ENCODE peak calls at places on chromosome 14, in five cellular contexts. One of them, this sample, is unnamed.

GRCh38 chr14:34425095-34425851 is 36.8 kb downstream of the SPTSSA start:
- DNase-seq in NCI-H774: no peak
- DNase-seq in myocyte: no peak
- DNase-seq in activated CD4-positive, alpha-beta T cell treated with anti-CD3 and anti-CD28 coated beads, Interleukin-2, amount 10 ng/mL, durations not matched to agents 7 days and 5 days: no peak
- DNase-seq in stimulated activated CD4-positive, alpha-beta T cell treated with anti-CD3 and anti-CD28 coated beads, Interleukin-1b, Interleukin-23, amount 100 ng/mL, for 24 hours: no peak
- DNase-seq in this sample: no peak

GRCh38 chr14:97723834-97724770 is 926.9 kb downstream of the VRK1 start:
- DNase-seq in NCI-H774: no peak
- DNase-seq in stimulated activated CD4-positive, alpha-beta T cell treated with anti-CD3 and anti-CD28 coated beads, Interleukin-1b, Interleukin-23, amount 100 ng/mL, for 24 hours: no peak
- DNase-seq in myocyte: no peak
- DNase-seq in activated CD4-positive, alpha-beta T cell treated with anti-CD3 and anti-CD28 coated beads, Interleukin-2, amount 10 ng/mL, durations not matched to agents 7 days and 5 days: peak
- DNase-seq in this sample: no peak

GRCh38 chr14:63308723-63309317 is 9.9 kb downstream of the GPHB5 start:
- DNase-seq in NCI-H774: no peak
- DNase-seq in stimulated activated CD4-positive, alpha-beta T cell treated with anti-CD3 and anti-CD28 coated beads, Interleukin-1b, Interleukin-23, amount 100 ng/mL, for 24 hours: no peak
- DNase-seq in activated CD4-positive, alpha-beta T cell treated with anti-CD3 and anti-CD28 coated beads, Interleukin-2, amount 10 ng/mL, durations not matched to agents 7 days and 5 days: no peak
- DNase-seq in myocyte: no peak
- DNase-seq in this sample: no peak

GRCh38 chr14:36524874-36525745 is 5.1 kb upstream of the NKX2-1 start:
- DNase-seq in stimulated activated CD4-positive, alpha-beta T cell treated with anti-CD3 and anti-CD28 coated beads, Interleukin-1b, Interleukin-23, amount 100 ng/mL, for 24 hours: no peak
- DNase-seq in NCI-H774: no peak
- DNase-seq in myocyte: peak
- DNase-seq in activated CD4-positive, alpha-beta T cell treated with anti-CD3 and anti-CD28 coated beads, Interleukin-2, amount 10 ng/mL, durations not matched to agents 7 days and 5 days: no peak
- DNase-seq in this sample: peak

GRCh38 chr14:75884198-75884611 is 97.6 kb downstream of the TGFB3 start:
- DNase-seq in NCI-H774: no peak
- DNase-seq in stimulated activated CD4-positive, alpha-beta T cell treated with anti-CD3 and anti-CD28 coated beads, Interleukin-1b, Interleukin-23, amount 100 ng/mL, for 24 hours: no peak
- DNase-seq in activated CD4-positive, alpha-beta T cell treated with anti-CD3 and anti-CD28 coated beads, Interleukin-2, amount 10 ng/mL, durations not matched to agents 7 days and 5 days: no peak
- DNase-seq in myocyte: peak
- DNase-seq in this sample: peak

GRCh38 chr14:95828649-95829265 is 47.9 kb upstream of the TUNAR start:
- DNase-seq in NCI-H774: no peak
- DNase-seq in myocyte: no peak
- DNase-seq in activated CD4-positive, alpha-beta T cell treated with anti-CD3 and anti-CD28 coated beads, Interleukin-2, amount 10 ng/mL, durations not matched to agents 7 days and 5 days: no peak
- DNase-seq in stimulated activated CD4-positive, alpha-beta T cell treated with anti-CD3 and anti-CD28 coated beads, Interleukin-1b, Interleukin-23, amount 100 ng/mL, for 24 hours: no peak
- DNase-seq in this sample: no peak

GRCh38 chr14:105357626-105358025 is 40.7 kb upstream of the TEX22 start:
- DNase-seq in myocyte: no peak
- DNase-seq in activated CD4-positive, alpha-beta T cell treated with anti-CD3 and anti-CD28 coated beads, Interleukin-2, amount 10 ng/mL, durations not matched to agents 7 days and 5 days: no peak
- DNase-seq in stimulated activated CD4-positive, alpha-beta T cell treated with anti-CD3 and anti-CD28 coated beads, Interleukin-1b, Interleukin-23, amount 100 ng/mL, for 24 hours: no peak
- DNase-seq in NCI-H774: no peak
- DNase-seq in this sample: no peak

GRCh38 chr14:103518416-103519042 is 4.1 kb downstream of the CKB start:
- DNase-seq in activated CD4-positive, alpha-beta T cell treated with anti-CD3 and anti-CD28 coated beads, Interleukin-2, amount 10 ng/mL, durations not matched to agents 7 days and 5 days: peak
- DNase-seq in NCI-H774: peak
- DNase-seq in stimulated activated CD4-positive, alpha-beta T cell treated with anti-CD3 and anti-CD28 coated beads, Interleukin-1b, Interleukin-23, amount 100 ng/mL, for 24 hours: no peak
- DNase-seq in myocyte: peak
- DNase-seq in this sample: peak

GRCh38 chr14:92994942-92995341 is 72.0 kb downstream of the CHGA start:
- DNase-seq in myocyte: no peak
- DNase-seq in activated CD4-positive, alpha-beta T cell treated with anti-CD3 and anti-CD28 coated beads, Interleukin-2, amount 10 ng/mL, durations not matched to agents 7 days and 5 days: no peak
- DNase-seq in stimulated activated CD4-positive, alpha-beta T cell treated with anti-CD3 and anti-CD28 coated beads, Interleukin-1b, Interleukin-23, amount 100 ng/mL, for 24 hours: no peak
- DNase-seq in NCI-H774: no peak
- DNase-seq in this sample: no peak

GRCh38 chr14:21090940-21091663 is 7.4 kb downstream of the ZNF219 start:
- DNase-seq in NCI-H774: no peak
- DNase-seq in activated CD4-positive, alpha-beta T cell treated with anti-CD3 and anti-CD28 coated beads, Interleukin-2, amount 10 ng/mL, durations not matched to agents 7 days and 5 days: no peak
- DNase-seq in stimulated activated CD4-positive, alpha-beta T cell treated with anti-CD3 and anti-CD28 coated beads, Interleukin-1b, Interleukin-23, amount 100 ng/mL, for 24 hours: no peak
- DNase-seq in myocyte: no peak
- DNase-seq in this sample: no peak

GRCh38 chr14:56173360-56173922 is 55.2 kb downstream of the PELI2 start:
- DNase-seq in activated CD4-positive, alpha-beta T cell treated with anti-CD3 and anti-CD28 coated beads, Interleukin-2, amount 10 ng/mL, durations not matched to agents 7 days and 5 days: peak
- DNase-seq in stimulated activated CD4-positive, alpha-beta T cell treated with anti-CD3 and anti-CD28 coated beads, Interleukin-1b, Interleukin-23, amount 100 ng/mL, for 24 hours: no peak
- DNase-seq in NCI-H774: no peak
- DNase-seq in myocyte: peak
- DNase-seq in this sample: no peak

GRCh38 chr14:33163109-33163508 is 224.4 kb downstream of the NPAS3 start:
- DNase-seq in stimulated activated CD4-positive, alpha-beta T cell treated with anti-CD3 and anti-CD28 coated beads, Interleukin-1b, Interleukin-23, amount 100 ng/mL, for 24 hours: no peak
- DNase-seq in activated CD4-positive, alpha-beta T cell treated with anti-CD3 and anti-CD28 coated beads, Interleukin-2, amount 10 ng/mL, durations not matched to agents 7 days and 5 days: no peak
- DNase-seq in myocyte: no peak
- DNase-seq in NCI-H774: peak
- DNase-seq in this sample: no peak

GRCh38 chr14:41761204-41761603 is 154.5 kb downstream of the LRFN5 start:
- DNase-seq in myocyte: no peak
- DNase-seq in activated CD4-positive, alpha-beta T cell treated with anti-CD3 and anti-CD28 coated beads, Interleukin-2, amount 10 ng/mL, durations not matched to agents 7 days and 5 days: no peak
- DNase-seq in NCI-H774: no peak
- DNase-seq in stimulated activated CD4-positive, alpha-beta T cell treated with anti-CD3 and anti-CD28 coated beads, Interleukin-1b, Interleukin-23, amount 100 ng/mL, for 24 hours: no peak
- DNase-seq in this sample: no peak

GRCh38 chr14:58705066-58705465 is 67.3 kb downstream of the DACT1 start:
- DNase-seq in activated CD4-positive, alpha-beta T cell treated with anti-CD3 and anti-CD28 coated beads, Interleukin-2, amount 10 ng/mL, durations not matched to agents 7 days and 5 days: no peak
- DNase-seq in myocyte: no peak
- DNase-seq in stimulated activated CD4-positive, alpha-beta T cell treated with anti-CD3 and anti-CD28 coated beads, Interleukin-1b, Interleukin-23, amount 100 ng/mL, for 24 hours: no peak
- DNase-seq in NCI-H774: no peak
- DNase-seq in this sample: no peak

GRCh38 chr14:59360923-59361794 is 104.0 kb downstream of the GPR135 start:
- DNase-seq in activated CD4-positive, alpha-beta T cell treated with anti-CD3 and anti-CD28 coated beads, Interleukin-2, amount 10 ng/mL, durations not matched to agents 7 days and 5 days: no peak
- DNase-seq in myocyte: peak
- DNase-seq in stimulated activated CD4-positive, alpha-beta T cell treated with anti-CD3 and anti-CD28 coated beads, Interleukin-1b, Interleukin-23, amount 100 ng/mL, for 24 hours: no peak
- DNase-seq in NCI-H774: peak
- DNase-seq in this sample: no peak

GRCh38 chr14:76599141-76599540 is 162.1 kb upstream of the VASH1 start:
- DNase-seq in stimulated activated CD4-positive, alpha-beta T cell treated with anti-CD3 and anti-CD28 coated beads, Interleukin-1b, Interleukin-23, amount 100 ng/mL, for 24 hours: no peak
- DNase-seq in myocyte: no peak
- DNase-seq in NCI-H774: no peak
- DNase-seq in activated CD4-positive, alpha-beta T cell treated with anti-CD3 and anti-CD28 coated beads, Interleukin-2, amount 10 ng/mL, durations not matched to agents 7 days and 5 days: no peak
- DNase-seq in this sample: no peak

GRCh38 chr14:61566537-61567225 is 128.6 kb upstream of the HIF1A start:
- DNase-seq in myocyte: peak
- DNase-seq in NCI-H774: no peak
- DNase-seq in activated CD4-positive, alpha-beta T cell treated with anti-CD3 and anti-CD28 coated beads, Interleukin-2, amount 10 ng/mL, durations not matched to agents 7 days and 5 days: no peak
- DNase-seq in stimulated activated CD4-positive, alpha-beta T cell treated with anti-CD3 and anti-CD28 coated beads, Interleukin-1b, Interleukin-23, amount 100 ng/mL, for 24 hours: no peak
- DNase-seq in this sample: no peak

GRCh38 chr14:65470404-65470880 is 57.9 kb downstream of the FUT8 start:
- DNase-seq in NCI-H774: no peak
- DNase-seq in myocyte: no peak
- DNase-seq in activated CD4-positive, alpha-beta T cell treated with anti-CD3 and anti-CD28 coated beads, Interleukin-2, amount 10 ng/mL, durations not matched to agents 7 days and 5 days: no peak
- DNase-seq in stimulated activated CD4-positive, alpha-beta T cell treated with anti-CD3 and anti-CD28 coated beads, Interleukin-1b, Interleukin-23, amount 100 ng/mL, for 24 hours: no peak
- DNase-seq in this sample: no peak

GRCh38 chr14:54211562-54212308 is 185.1 kb upstream of the CDKN3 start:
- DNase-seq in activated CD4-positive, alpha-beta T cell treated with anti-CD3 and anti-CD28 coated beads, Interleukin-2, amount 10 ng/mL, durations not matched to agents 7 days and 5 days: no peak
- DNase-seq in NCI-H774: no peak
- DNase-seq in stimulated activated CD4-positive, alpha-beta T cell treated with anti-CD3 and anti-CD28 coated beads, Interleukin-1b, Interleukin-23, amount 100 ng/mL, for 24 hours: no peak
- DNase-seq in myocyte: peak
- DNase-seq in this sample: no peak

GRCh38 chr14:23301288-23301968 is 1.2 kb downstream of the PPP1R3E start:
- DNase-seq in stimulated activated CD4-positive, alpha-beta T cell treated with anti-CD3 and anti-CD28 coated beads, Interleukin-1b, Interleukin-23, amount 100 ng/mL, for 24 hours: peak
- DNase-seq in myocyte: peak
- DNase-seq in NCI-H774: peak
- DNase-seq in activated CD4-positive, alpha-beta T cell treated with anti-CD3 and anti-CD28 coated beads, Interleukin-2, amount 10 ng/mL, durations not matched to agents 7 days and 5 days: peak
- DNase-seq in this sample: peak

GRCh38 chr14:77804592-77804991 is 4.7 kb downstream of the ADCK1 start:
- DNase-seq in myocyte: no peak
- DNase-seq in activated CD4-positive, alpha-beta T cell treated with anti-CD3 and anti-CD28 coated beads, Interleukin-2, amount 10 ng/mL, durations not matched to agents 7 days and 5 days: peak
- DNase-seq in stimulated activated CD4-positive, alpha-beta T cell treated with anti-CD3 and anti-CD28 coated beads, Interleukin-1b, Interleukin-23, amount 100 ng/mL, for 24 hours: no peak
- DNase-seq in NCI-H774: no peak
- DNase-seq in this sample: no peak

GRCh38 chr14:57816568-57817284 is 49.2 kb downstream of the SLC35F4 start:
- DNase-seq in NCI-H774: no peak
- DNase-seq in stimulated activated CD4-positive, alpha-beta T cell treated with anti-CD3 and anti-CD28 coated beads, Interleukin-1b, Interleukin-23, amount 100 ng/mL, for 24 hours: no peak
- DNase-seq in activated CD4-positive, alpha-beta T cell treated with anti-CD3 and anti-CD28 coated beads, Interleukin-2, amount 10 ng/mL, durations not matched to agents 7 days and 5 days: no peak
- DNase-seq in myocyte: no peak
- DNase-seq in this sample: no peak